ENCODE peak calls at places on chromosomes 12 and 14, in five cellular contexts. O, A, S, L and Y are unnamed samples.

GRCh38 chr12:30978639-30979038 is 52.1 kb downstream of the TSPAN11 start:
- DNase-seq in L (no peak), A (no peak), S (no peak), O (no peak), Y (no peak)

GRCh38 chr14:77199590-77199989 is 18.0 kb downstream of the TMEM63C start:
- DNase-seq in S (no peak), O (no peak), A (no peak), L (no peak), Y (no peak)

GRCh38 chr12:57741413-57741789 is 2.9 kb upstream of the AGAP2 start:
- DNase-seq in L (peak; percentile 74), A (no peak), O (no peak), S (no peak), Y (no peak)

GRCh38 chr12:107417004-107417403 is 268.6 kb upstream of the PWP1 start:
- DNase-seq in O (no peak), S (no peak), L (no peak), A (no peak), Y (no peak)

GRCh38 chr12:51972849-51973273 is 21.4 kb downstream of the ACVR1B start:
- DNase-seq in O (peak; percentile 63), L (peak; percentile 89), A (peak; percentile 78), S (peak; percentile 93), Y (peak; percentile 68)

GRCh38 chr14:103194256-103195045 is 71.2 kb downstream of the TNFAIP2 start:
- DNase-seq in A (peak; percentile 80), L (peak; percentile 68), S (peak; percentile 79), O (peak; percentile 57), Y (no peak)

GRCh38 chr12:127479256-127479655 is 787.7 kb upstream of the TMEM132C start:
- DNase-seq in A (no peak), S (peak; percentile 0), L (no peak), O (no peak), Y (no peak)

GRCh38 chr14:53929871-53930685 is 26.5 kb downstream of the BMP4 start:
- DNase-seq in A (peak; percentile 48), L (no peak), S (no peak), O (no peak), Y (no peak)

GRCh38 chr12:57610553-57611115 is 601 bp upstream of the ARHGEF25 start:
- DNase-seq in A (no peak), S (no peak), L (peak; percentile 94), O (peak; percentile 78), Y (no peak)

GRCh38 chr12:123807670-123808069 is 45.6 kb downstream of the DNAH10 start:
- DNase-seq in A (no peak), O (no peak), L (no peak), S (peak; percentile 28), Y (no peak)

GRCh38 chr12:123805119-123805518 is 43.0 kb downstream of the DNAH10 start:
- DNase-seq in S (no peak), O (no peak), L (no peak), A (no peak), Y (no peak)

GRCh38 chr12:123807002-123807401 is 44.9 kb downstream of the DNAH10 start:
- DNase-seq in S (no peak), L (no peak), O (no peak), A (no peak), Y (no peak)

GRCh38 chr12:123813349-123813748 is 51.2 kb downstream of the DNAH10 start:
- DNase-seq in O (no peak), S (peak; percentile 61), A (peak; percentile 26), L (no peak), Y (no peak)

DNA sequence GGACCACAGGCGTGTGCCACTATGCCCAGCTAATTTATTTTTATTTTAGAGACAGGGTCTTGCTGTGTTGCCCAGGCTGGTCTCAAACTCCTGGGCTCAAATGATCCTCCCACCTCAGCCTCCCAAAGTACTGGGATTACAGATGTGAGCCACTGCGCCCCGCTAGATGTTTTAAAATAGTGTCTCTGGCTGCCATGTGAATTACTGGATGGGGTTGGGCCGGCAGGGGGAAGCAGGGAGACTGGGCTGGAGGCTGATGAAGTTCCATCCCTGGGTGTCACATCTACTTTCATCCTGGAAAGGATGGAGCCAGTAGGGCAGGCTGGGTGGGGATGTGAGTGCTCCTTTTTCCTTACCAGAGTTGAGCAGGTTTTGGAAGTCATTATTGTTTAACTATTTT is 46.1 kb downstream of the DNAH10 start:
- DNase-seq in L (no peak), S (peak; percentile 13), O (no peak), A (peak; percentile 14), Y (no peak)
- TF ChIP-seq CTCF in L (no peak), S (peak; percentile 45), O (no peak), A (peak; percentile 16), Y (no peak)

GRCh38 chr12:47808049-47808448 is 11.7 kb downstream of the HDAC7 start:
- DNase-seq in S (peak; percentile 69), A (no peak), O (peak; percentile 63), L (no peak), Y (peak; percentile 56)
- H3K4me3 ChIP-seq in S (no peak overlapping the region), A (no peak overlapping the region), O (no peak overlapping the region), L (no peak overlapping the region), Y (no peak overlapping the region)

GRCh38 chr14:52142504-52142903 is 73.6 kb upstream of the NID2 start:
- DNase-seq in A (no peak), L (no peak), S (no peak), O (peak; percentile 73), Y (no peak)

GRCh38 chr14:52148371-52148770 is 79.5 kb upstream of the NID2 start:
- DNase-seq in S (no peak), A (no peak), O (no peak), L (no peak), Y (no peak)

GRCh38 chr14:52150162-52150561 is 81.3 kb upstream of the NID2 start:
- DNase-seq in O (no peak), A (no peak), L (no peak), S (no peak), Y (no peak)

DNA sequence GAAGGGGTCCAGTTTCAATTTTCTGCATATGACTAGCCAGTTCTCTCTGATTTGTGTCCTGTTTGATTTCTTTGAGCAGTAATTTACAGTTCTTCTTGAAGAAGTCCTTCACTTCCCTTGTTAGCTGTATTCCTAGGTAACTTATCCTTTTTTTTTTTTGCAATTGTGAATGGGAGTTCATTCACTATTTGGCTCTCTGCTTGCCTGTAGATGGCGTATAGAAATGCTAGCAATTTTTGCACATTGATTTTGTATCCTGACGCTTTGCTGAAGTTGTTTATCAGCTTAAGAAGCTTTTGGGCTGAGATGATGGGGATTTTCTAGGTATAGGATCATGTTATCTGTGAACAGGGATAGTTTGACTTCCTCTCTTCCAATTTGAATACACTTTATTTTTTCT is 77.6 kb upstream of the NID2 start:
- DNase-seq in O (no peak), L (no peak), S (no peak), A (no peak), Y (no peak)
- TF ChIP-seq CTCF in O (no peak), L (no peak), S (peak; percentile 42), A (no peak), Y (no peak)

GRCh38 chr12:14273911-14274306 is 91.6 kb upstream of the ATF7IP start:
- DNase-seq in L (no peak), A (peak; percentile 79), O (no peak), S (no peak), Y (no peak)
- H3K4me3 ChIP-seq in L (no peak overlapping the region), A (peak overlapping the region; percentile 14), O (no peak overlapping the region), S (no peak overlapping the region), Y (no peak overlapping the region)

GRCh38 chr12:108967869-108968540 is 52.9 kb downstream of the SVOP start:
- DNase-seq in A (peak; percentile 17), S (no peak), O (no peak), L (no peak), Y (no peak)
- TF ChIP-seq CTCF in A (peak; percentile 46), S (no peak), O (no peak), L (no peak), Y (no peak)

DNA sequence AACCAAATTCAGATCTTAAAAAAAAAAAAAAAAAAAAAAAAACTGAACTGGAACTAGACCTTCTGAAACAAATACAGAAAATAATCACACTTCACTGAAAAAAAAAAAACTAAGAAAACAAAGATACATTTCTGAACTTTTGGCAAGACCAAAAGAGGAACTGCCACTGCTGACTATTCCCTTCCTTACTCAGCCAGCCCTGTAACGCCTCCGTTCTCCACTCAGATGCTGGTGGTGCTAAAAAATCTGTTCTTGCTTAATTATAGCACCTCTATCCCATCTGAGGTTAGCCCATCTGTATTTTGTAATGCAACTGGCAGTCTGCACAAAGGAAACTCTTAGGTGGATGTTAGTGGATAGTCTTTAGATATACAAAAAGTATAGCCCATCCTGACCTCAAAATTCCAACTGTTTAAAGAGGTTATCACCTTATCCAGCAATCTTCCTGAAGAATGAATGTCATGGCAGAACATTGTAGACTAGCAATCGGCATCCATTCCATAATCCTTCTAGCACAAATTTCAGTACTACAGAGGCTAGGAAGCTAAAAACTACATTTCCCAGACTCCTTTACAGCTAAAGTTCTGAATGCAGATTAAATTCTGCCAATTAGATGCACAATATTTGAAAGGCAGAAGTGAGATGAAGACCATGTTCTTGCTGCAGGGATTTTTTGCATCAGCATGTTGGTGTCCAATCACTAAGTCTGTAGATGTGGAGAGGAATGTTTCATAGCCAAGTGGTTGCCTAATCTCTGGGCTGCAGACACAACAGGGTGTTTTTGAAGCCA is 5.8 kb downstream of the MAP3K9 start:
- DNase-seq in S (no peak), L (no peak), O (no peak), A (no peak), Y (no peak)
- H3K4me3 ChIP-seq in S (no peak overlapping the region), L (no peak overlapping the region), O (no peak overlapping the region), A (no peak overlapping the region), Y (no peak overlapping the region)